ENCODE peak calls at places on chromosomes 6 and 20, in ten cellular contexts. One of them, this sample, is unnamed.

GRCh38 chr20:52056203-52057062 is 135.1 kb downstream of the ZFP64 start:
- DNase-seq in cardiac fibroblast: peak
- DNase-seq in kidney: no peak
- DNase-seq in mucosa of descending colon: no peak
- DNase-seq in ovary: no peak
- DNase-seq in brain microvascular endothelial cell: peak
- DNase-seq in astrocyte of the cerebellum: peak
- DNase-seq in fibroblast of the aortic adventitia: peak
- DNase-seq in MM.1S: no peak
- DNase-seq in AG04450: peak
- DNase-seq in this sample: peak

GRCh38 chr6:133854633-133855598 is 34.0 kb upstream of the TCF21 start:
- DNase-seq in cardiac fibroblast: no peak
- DNase-seq in kidney: peak
- DNase-seq in mucosa of descending colon: no peak
- DNase-seq in ovary: no peak
- DNase-seq in brain microvascular endothelial cell: no peak
- DNase-seq in astrocyte of the cerebellum: no peak
- DNase-seq in fibroblast of the aortic adventitia: no peak
- DNase-seq in MM.1S: peak
- DNase-seq in AG04450: no peak
- DNase-seq in this sample: peak

GRCh38 chr6:36374194-36374593 is 13.3 kb downstream of the ETV7 start:
- DNase-seq in cardiac fibroblast: no peak
- DNase-seq in kidney: no peak
- DNase-seq in mucosa of descending colon: no peak
- DNase-seq in ovary: peak
- DNase-seq in brain microvascular endothelial cell: no peak
- DNase-seq in astrocyte of the cerebellum: no peak
- DNase-seq in fibroblast of the aortic adventitia: no peak
- DNase-seq in MM.1S: no peak
- DNase-seq in AG04450: no peak
- DNase-seq in this sample: no peak

GRCh38 chr6:11700118-11700718 is 78.4 kb downstream of the ADTRP start:
- DNase-seq in cardiac fibroblast: peak
- DNase-seq in kidney: no peak
- DNase-seq in mucosa of descending colon: no peak
- DNase-seq in ovary: no peak
- DNase-seq in brain microvascular endothelial cell: no peak
- DNase-seq in astrocyte of the cerebellum: peak
- DNase-seq in fibroblast of the aortic adventitia: peak
- DNase-seq in MM.1S: peak
- DNase-seq in AG04450: no peak
- DNase-seq in this sample: peak

GRCh38 chr20:39282619-39283092 is 320.5 kb downstream of the DHX35 start:
- DNase-seq in cardiac fibroblast: no peak
- DNase-seq in kidney: no peak
- DNase-seq in mucosa of descending colon: no peak
- DNase-seq in ovary: no peak
- DNase-seq in brain microvascular endothelial cell: no peak
- DNase-seq in astrocyte of the cerebellum: no peak
- DNase-seq in fibroblast of the aortic adventitia: no peak
- DNase-seq in MM.1S: no peak
- DNase-seq in AG04450: no peak
- DNase-seq in this sample: no peak

GRCh38 chr20:61761453-61762207 is 304.1 kb downstream of the TAF4 start:
- DNase-seq in cardiac fibroblast: no peak
- DNase-seq in kidney: no peak
- DNase-seq in mucosa of descending colon: no peak
- DNase-seq in ovary: no peak
- DNase-seq in brain microvascular endothelial cell: no peak
- DNase-seq in astrocyte of the cerebellum: no peak
- DNase-seq in fibroblast of the aortic adventitia: no peak
- DNase-seq in MM.1S: no peak
- DNase-seq in AG04450: no peak
- DNase-seq in this sample: no peak

GRCh38 chr6:152625213-152625612 is 11.9 kb downstream of the SYNE1 start:
- DNase-seq in cardiac fibroblast: no peak
- DNase-seq in kidney: no peak
- DNase-seq in mucosa of descending colon: no peak
- DNase-seq in ovary: no peak
- DNase-seq in brain microvascular endothelial cell: no peak
- DNase-seq in astrocyte of the cerebellum: no peak
- DNase-seq in fibroblast of the aortic adventitia: no peak
- DNase-seq in MM.1S: no peak
- DNase-seq in AG04450: no peak
- DNase-seq in this sample: no peak

GRCh38 chr6:132205946-132206345 is 195.3 kb downstream of the MOXD1 start:
- DNase-seq in cardiac fibroblast: peak
- DNase-seq in kidney: no peak
- DNase-seq in mucosa of descending colon: no peak
- DNase-seq in ovary: no peak
- DNase-seq in brain microvascular endothelial cell: no peak
- DNase-seq in astrocyte of the cerebellum: no peak
- DNase-seq in fibroblast of the aortic adventitia: no peak
- DNase-seq in MM.1S: no peak
- DNase-seq in AG04450: no peak
- DNase-seq in this sample: no peak

GRCh38 chr6:45625191-45625664 is 247.5 kb upstream of the SUPT3H start:
- DNase-seq in cardiac fibroblast: peak
- DNase-seq in kidney: no peak
- DNase-seq in mucosa of descending colon: no peak
- DNase-seq in ovary: no peak
- DNase-seq in brain microvascular endothelial cell: peak
- DNase-seq in astrocyte of the cerebellum: peak
- DNase-seq in fibroblast of the aortic adventitia: peak
- DNase-seq in MM.1S: no peak
- DNase-seq in AG04450: peak
- DNase-seq in this sample: peak

GRCh38 chr6:47111685-47112084 is 69.6 kb upstream of the ADGRF1 start:
- DNase-seq in cardiac fibroblast: peak
- DNase-seq in kidney: no peak
- DNase-seq in mucosa of descending colon: no peak
- DNase-seq in ovary: no peak
- DNase-seq in brain microvascular endothelial cell: peak
- DNase-seq in astrocyte of the cerebellum: peak
- DNase-seq in fibroblast of the aortic adventitia: no peak
- DNase-seq in MM.1S: no peak
- DNase-seq in AG04450: peak
- DNase-seq in this sample: no peak

GRCh38 chr20:47273591-47274235 is 82.8 kb downstream of the ZMYND8 start:
- DNase-seq in cardiac fibroblast: peak
- DNase-seq in kidney: no peak
- DNase-seq in mucosa of descending colon: no peak
- DNase-seq in ovary: no peak
- DNase-seq in brain microvascular endothelial cell: no peak
- DNase-seq in astrocyte of the cerebellum: no peak
- DNase-seq in fibroblast of the aortic adventitia: peak
- DNase-seq in MM.1S: no peak
- DNase-seq in AG04450: no peak
- DNase-seq in this sample: no peak

GRCh38 chr6:170151235-170152110 is 139.4 kb downstream of the DLL1 start:
- DNase-seq in cardiac fibroblast: no peak
- DNase-seq in kidney: peak
- DNase-seq in mucosa of descending colon: no peak
- DNase-seq in ovary: peak
- DNase-seq in brain microvascular endothelial cell: no peak
- DNase-seq in astrocyte of the cerebellum: no peak
- DNase-seq in fibroblast of the aortic adventitia: no peak
- DNase-seq in MM.1S: no peak
- DNase-seq in AG04450: no peak
- DNase-seq in this sample: no peak

GRCh38 chr6:7541175-7542064 is at the start of gene DSP:
- DNase-seq in cardiac fibroblast: no peak
- DNase-seq in kidney: peak
- DNase-seq in mucosa of descending colon: peak
- DNase-seq in ovary: peak
- DNase-seq in brain microvascular endothelial cell: peak
- DNase-seq in astrocyte of the cerebellum: no peak
- DNase-seq in fibroblast of the aortic adventitia: no peak
- DNase-seq in MM.1S: peak
- DNase-seq in AG04450: no peak
- DNase-seq in this sample: peak
- TF ChIP-seq CTCF in cardiac fibroblast: no peak
- TF ChIP-seq CTCF in kidney: no peak
- TF ChIP-seq CTCF in mucosa of descending colon: no peak
- TF ChIP-seq CTCF in ovary: no peak
- TF ChIP-seq CTCF in brain microvascular endothelial cell: no peak
- TF ChIP-seq CTCF in astrocyte of the cerebellum: no peak
- TF ChIP-seq CTCF in fibroblast of the aortic adventitia: no peak
- TF ChIP-seq CTCF in MM.1S: no peak
- TF ChIP-seq CTCF in AG04450: no peak
- TF ChIP-seq CTCF in this sample: no peak

GRCh38 chr20:62772994-62773858 is 23.0 kb upstream of the MRGBP start:
- DNase-seq in cardiac fibroblast: no peak
- DNase-seq in kidney: no peak
- DNase-seq in mucosa of descending colon: no peak
- DNase-seq in ovary: no peak
- DNase-seq in brain microvascular endothelial cell: no peak
- DNase-seq in astrocyte of the cerebellum: peak
- DNase-seq in fibroblast of the aortic adventitia: peak
- DNase-seq in MM.1S: no peak
- DNase-seq in AG04450: no peak
- DNase-seq in this sample: peak
- H3K4me3 ChIP-seq in cardiac fibroblast: no peak
- H3K4me3 ChIP-seq in kidney: no peak
- H3K4me3 ChIP-seq in mucosa of descending colon: no peak
- H3K4me3 ChIP-seq in ovary: no peak
- H3K4me3 ChIP-seq in brain microvascular endothelial cell: no peak
- H3K4me3 ChIP-seq in astrocyte of the cerebellum: no peak
- H3K4me3 ChIP-seq in fibroblast of the aortic adventitia: no peak
- H3K4me3 ChIP-seq in MM.1S: no peak
- H3K4me3 ChIP-seq in AG04450: no peak
- H3K4me3 ChIP-seq in this sample: no peak

GRCh38 chr6:84330325-84330724 is 102.9 kb upstream of the CEP162 start:
- DNase-seq in cardiac fibroblast: no peak
- DNase-seq in kidney: no peak
- DNase-seq in mucosa of descending colon: no peak
- DNase-seq in ovary: no peak
- DNase-seq in brain microvascular endothelial cell: no peak
- DNase-seq in astrocyte of the cerebellum: no peak
- DNase-seq in fibroblast of the aortic adventitia: no peak
- DNase-seq in MM.1S: no peak
- DNase-seq in AG04450: no peak
- DNase-seq in this sample: no peak

GRCh38 chr6:84329077-84329476 is 101.6 kb upstream of the CEP162 start:
- DNase-seq in cardiac fibroblast: no peak
- DNase-seq in kidney: no peak
- DNase-seq in mucosa of descending colon: no peak
- DNase-seq in ovary: no peak
- DNase-seq in brain microvascular endothelial cell: no peak
- DNase-seq in astrocyte of the cerebellum: no peak
- DNase-seq in fibroblast of the aortic adventitia: no peak
- DNase-seq in MM.1S: no peak
- DNase-seq in AG04450: no peak
- DNase-seq in this sample: no peak

GRCh38 chr6:84333827-84334226 is 106.4 kb upstream of the CEP162 start:
- DNase-seq in cardiac fibroblast: no peak
- DNase-seq in kidney: no peak
- DNase-seq in mucosa of descending colon: no peak
- DNase-seq in ovary: no peak
- DNase-seq in brain microvascular endothelial cell: no peak
- DNase-seq in astrocyte of the cerebellum: no peak
- DNase-seq in fibroblast of the aortic adventitia: no peak
- DNase-seq in MM.1S: no peak
- DNase-seq in AG04450: no peak
- DNase-seq in this sample: no peak

DNA sequence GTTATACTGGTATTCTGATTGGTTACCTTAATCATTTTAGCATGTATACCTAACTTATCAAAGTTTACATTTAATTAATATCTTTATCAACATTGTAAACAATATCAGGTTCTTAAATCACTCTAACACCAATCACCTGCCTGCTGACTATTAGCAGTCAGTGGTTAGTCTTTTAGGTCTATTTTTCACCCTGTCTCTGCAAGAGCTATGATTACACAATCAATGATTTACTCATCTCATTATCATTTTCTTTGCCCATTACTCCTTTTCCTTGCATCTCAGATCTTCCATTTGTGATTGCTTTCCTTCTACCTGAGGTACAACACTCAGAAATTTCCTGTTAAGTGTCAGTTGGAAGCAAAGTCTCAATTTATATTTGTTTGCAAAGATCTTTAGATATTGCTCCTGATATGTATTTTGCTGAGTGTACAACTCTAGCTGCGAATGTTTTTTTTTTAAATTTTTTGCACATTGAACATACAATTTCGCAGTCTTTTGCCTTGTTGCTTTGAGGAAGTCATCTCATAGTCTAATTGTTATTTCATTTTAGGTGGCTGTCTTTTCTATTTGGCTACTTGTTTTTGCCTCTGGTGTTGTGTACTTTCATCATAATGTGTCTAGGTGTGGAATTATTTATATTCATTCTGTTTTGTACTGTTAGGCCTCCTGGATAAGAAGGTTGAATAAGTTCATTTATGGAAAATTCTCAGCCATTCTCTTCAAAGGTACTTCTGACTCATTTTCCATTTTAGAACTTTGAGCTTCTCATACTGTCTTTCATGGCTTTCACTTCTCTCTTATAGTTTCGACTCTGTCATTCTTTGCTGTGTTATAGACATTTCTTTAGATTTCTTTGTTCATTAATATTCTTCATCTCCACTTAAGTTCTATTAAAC is 104.9 kb upstream of the CEP162 start:
- DNase-seq in cardiac fibroblast: no peak
- DNase-seq in kidney: no peak
- DNase-seq in mucosa of descending colon: no peak
- DNase-seq in ovary: no peak
- DNase-seq in brain microvascular endothelial cell: no peak
- DNase-seq in astrocyte of the cerebellum: no peak
- DNase-seq in fibroblast of the aortic adventitia: no peak
- DNase-seq in MM.1S: peak
- DNase-seq in AG04450: no peak
- DNase-seq in this sample: no peak
- TF ChIP-seq CTCF in cardiac fibroblast: no peak
- TF ChIP-seq CTCF in kidney: no peak
- TF ChIP-seq CTCF in mucosa of descending colon: no peak
- TF ChIP-seq CTCF in ovary: no peak
- TF ChIP-seq CTCF in brain microvascular endothelial cell: no peak
- TF ChIP-seq CTCF in astrocyte of the cerebellum: no peak
- TF ChIP-seq CTCF in fibroblast of the aortic adventitia: no peak
- TF ChIP-seq CTCF in MM.1S: no peak
- TF ChIP-seq CTCF in AG04450: no peak
- TF ChIP-seq CTCF in this sample: no peak

DNA sequence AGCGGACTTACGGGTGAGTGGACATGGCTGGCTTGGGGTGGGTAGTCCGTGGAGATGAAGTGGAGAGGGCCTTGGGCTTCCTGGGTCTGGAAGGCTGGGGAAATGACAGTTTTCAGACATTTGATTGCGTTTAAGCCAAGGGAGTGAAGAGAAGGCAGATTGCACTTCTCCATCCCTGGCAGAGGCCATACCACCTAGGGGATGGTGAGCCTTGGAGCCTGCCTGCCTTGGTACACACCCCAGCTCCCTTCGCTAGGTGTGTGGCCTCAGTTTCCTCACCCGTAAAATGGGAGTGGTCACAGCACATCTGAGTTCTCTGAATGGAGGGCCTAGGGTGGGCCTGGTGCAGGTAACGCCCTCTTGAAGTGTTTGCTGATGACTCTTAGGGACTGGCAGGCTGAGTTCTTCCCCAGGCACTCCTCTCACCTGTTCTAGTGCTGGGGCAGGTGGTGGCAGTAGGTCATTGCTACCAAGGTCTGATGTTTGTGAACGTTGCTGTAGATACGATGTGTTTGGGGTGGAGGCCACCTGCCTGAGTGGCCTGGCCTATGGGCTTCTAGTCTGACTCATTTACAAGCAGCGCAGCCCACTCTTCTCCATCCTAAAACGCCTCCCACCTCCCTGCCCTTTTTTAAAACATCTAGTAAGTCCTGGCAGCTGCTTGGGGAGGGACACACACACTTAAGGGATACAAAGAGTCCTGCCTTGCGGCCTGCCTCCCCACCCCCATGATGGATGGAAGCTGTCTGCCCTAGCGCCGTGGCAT is 2.3 kb downstream of the RBM38 start:
- DNase-seq in cardiac fibroblast: no peak
- DNase-seq in kidney: peak
- DNase-seq in mucosa of descending colon: peak
- DNase-seq in ovary: peak
- DNase-seq in brain microvascular endothelial cell: no peak
- DNase-seq in astrocyte of the cerebellum: no peak
- DNase-seq in fibroblast of the aortic adventitia: no peak
- DNase-seq in MM.1S: peak
- DNase-seq in AG04450: no peak
- DNase-seq in this sample: no peak
- H3K4me3 ChIP-seq in cardiac fibroblast: no peak
- H3K4me3 ChIP-seq in kidney: peak
- H3K4me3 ChIP-seq in mucosa of descending colon: no peak
- H3K4me3 ChIP-seq in ovary: peak
- H3K4me3 ChIP-seq in brain microvascular endothelial cell: no peak
- H3K4me3 ChIP-seq in astrocyte of the cerebellum: peak
- H3K4me3 ChIP-seq in fibroblast of the aortic adventitia: no peak
- H3K4me3 ChIP-seq in MM.1S: peak
- H3K4me3 ChIP-seq in AG04450: peak
- H3K4me3 ChIP-seq in this sample: no peak

This sample was measured in foreskin fibroblast.